ENCODE peak calls at places on chromosomes 3 and 15, in seven cellular contexts. M is A549; U is activated T-helper 1 cell treated with Interleukin-2 at 50 U/mL for 16 hours; Z is DMS 273 treated with DMSO at 0.1 percent for 48 hours; P is activated T-cell treated with anti-CD3 and anti-CD28 coated beads, Interleukin-2, amount 50 U/mL, for 4 hours; B is neural crest cell; J is small intestine. I is an unnamed sample.

GRCh38 chr3:36543276-36543997 is 163.1 kb downstream of the STAC start:
- DNase-seq in M (no peak), U (no peak), Z (no peak), P (no peak), B (no peak), J (no peak), I (no peak)

GRCh38 chr3:38117748-38118420 is 19.0 kb downstream of the ACAA1 start:
- DNase-seq in M (peak), U (peak), Z (peak), P (peak), B (peak), J (peak), I (peak)

GRCh38 chr15:38389924-38390542 is 63.9 kb upstream of the FAM98B start:
- DNase-seq in M (peak), U (peak), Z (no peak), P (peak), B (peak), J (peak), I (peak)

GRCh38 chr3:145898487-145898886 is 262.5 kb downstream of the PLOD2 start:
- DNase-seq in M (no peak), U (no peak), Z (no peak), P (no peak), B (no peak), J (no peak), I (no peak)

GRCh38 chr3:172174396-172175253 is 135.2 kb downstream of the FNDC3B start:
- DNase-seq in M (no peak), U (no peak), Z (no peak), P (no peak), B (no peak), J (no peak), I (no peak)

GRCh38 chr3:196174652-196175051 is 36.5 kb downstream of the ZDHHC19 start:
- DNase-seq in M (no peak), U (no peak), Z (no peak), P (no peak), B (no peak), J (no peak), I (no peak)

GRCh38 chr3:14337828-14338227 is 64.6 kb upstream of the SLC6A6 start:
- DNase-seq in M (no peak), U (no peak), Z (no peak), P (no peak), B (no peak), J (no peak), I (no peak)

GRCh38 chr3:116112686-116113085 is 332.6 kb downstream of the LSAMP start:
- DNase-seq in M (no peak), U (no peak), Z (no peak), P (no peak), B (no peak), J (no peak), I (no peak)

GRCh38 chr3:180416111-180416541 is 185.8 kb upstream of the TTC14 start:
- DNase-seq in M (no peak), U (no peak), Z (no peak), P (no peak), B (no peak), J (no peak), I (no peak)

GRCh38 chr15:93088200-93088980 is 621 bp downstream of the RGMA start:
- DNase-seq in M (peak), U (no peak), Z (no peak), P (no peak), B (peak), J (no peak), I (no peak)

GRCh38 chr3:22263042-22263441 is 512.0 kb upstream of the ZNF385D start:
- DNase-seq in M (no peak), U (no peak), Z (no peak), P (no peak), B (no peak), J (no peak), I (no peak)

GRCh38 chr15:80991446-80991845 is 1.8 kb upstream of the MESD start:
- DNase-seq in M (no peak), U (no peak), Z (peak), P (no peak), B (no peak), J (peak), I (no peak)

GRCh38 chr15:84601555-84601838 is 688 bp downstream of the ZSCAN2 start:
- DNase-seq in M (no peak), U (no peak), Z (no peak), P (no peak), B (no peak), J (no peak), I (no peak)

GRCh38 chr15:24269166-24269571 is 406.4 kb upstream of the NPAP1 start:
- DNase-seq in M (no peak), U (no peak), Z (no peak), P (no peak), B (no peak), J (no peak), I (no peak)

GRCh38 chr3:45224824-45225464 is 1.1 kb downstream of the TMEM158 start:
- DNase-seq in M (peak), U (no peak), Z (no peak), P (no peak), B (peak), J (peak), I (no peak)

GRCh38 chr3:40148827-40149226 is 160.7 kb upstream of the EIF1B start:
- DNase-seq in M (no peak), U (no peak), Z (no peak), P (no peak), B (no peak), J (no peak), I (no peak)

GRCh38 chr3:112395166-112395894 is 62.4 kb downstream of the CD200 start:
- DNase-seq in M (no peak), U (no peak), Z (no peak), P (no peak), B (no peak), J (no peak), I (no peak)

GRCh38 chr15:64781299-64781698 is 5.9 kb upstream of the RBPMS2 start:
- DNase-seq in M (no peak), U (no peak), Z (no peak), P (no peak), B (no peak), J (no peak), I (no peak)

GRCh38 chr3:149016669-149017541 is 25.6 kb downstream of the GYG1 start:
- DNase-seq in M (no peak), U (no peak), Z (no peak), P (no peak), B (no peak), J (no peak), I (no peak)

GRCh38 chr15:34644061-34644460 is 60.6 kb upstream of the GOLGA8B start:
- DNase-seq in M (no peak), U (no peak), Z (no peak), P (no peak), B (no peak), J (no peak), I (no peak)

GRCh38 chr3:15899438-15899837 is 101.7 kb upstream of the ANKRD28 start:
- DNase-seq in M (no peak), U (no peak), Z (no peak), P (no peak), B (no peak), J (no peak), I (no peak)

GRCh38 chr3:73685061-73685460 is 60.3 kb upstream of the PDZRN3 start:
- DNase-seq in M (no peak), U (no peak), Z (no peak), P (no peak), B (no peak), J (peak), I (no peak)

GRCh38 chr15:70100495-70101331 is 3.0 kb upstream of the TLE3 start:
- DNase-seq in M (peak), U (peak), Z (peak), P (peak), B (peak), J (peak), I (peak)

GRCh38 chr3:194976049-194976451 is 290.4 kb downstream of the FAM43A start:
- DNase-seq in M (no peak), U (no peak), Z (no peak), P (no peak), B (no peak), J (no peak), I (no peak)

GRCh38 chr3:188179006-188179966 is 25.3 kb downstream of the LPP start:
- DNase-seq in M (no peak), U (no peak), Z (no peak), P (no peak), B (no peak), J (no peak), I (no peak)

GRCh38 chr15:92001307-92001706 is 147.8 kb downstream of the SLCO3A1 start:
- DNase-seq in M (no peak), U (no peak), Z (no peak), P (no peak), B (no peak), J (no peak), I (no peak)

GRCh38 chr3:98903099-98903498 is 1.6 kb upstream of the DCBLD2 start:
- DNase-seq in M (peak), U (no peak), Z (no peak), P (no peak), B (no peak), J (no peak), I (no peak)

GRCh38 chr15:38705421-38706219 is 141.0 kb upstream of the RASGRP1 start:
- DNase-seq in M (no peak), U (no peak), Z (no peak), P (no peak), B (no peak), J (no peak), I (no peak)

I was measured in stimulated activated naive CD4-positive, alpha-beta T cell treated with Interleukin-2 at 50 U/mL for 16 hours.